ENCODE peak calls at places on chromosomes 3 and 15, in six cellular contexts. D, F, E, W, T and P are unnamed samples.

GRCh38 chr3:81468385-81468784 is 293.1 kb downstream of the GBE1 start:
- DNase-seq in D (no peak), F (no peak), E (no peak), W (no peak), T (no peak), P (no peak)

GRCh38 chr3:69444980-69445379 is 59.1 kb upstream of the FRMD4B start:
- DNase-seq in D (no peak), F (no peak), E (no peak), W (no peak), T (no peak), P (no peak)

GRCh38 chr3:86867990-86868389 is 123.0 kb downstream of the VGLL3 start:
- DNase-seq in D (no peak), F (no peak), E (no peak), W (no peak), T (no peak), P (no peak)

GRCh38 chr15:25374143-25374542 is 64.7 kb downstream of the UBE3A start:
- DNase-seq in D (no peak), F (no peak), E (no peak), W (no peak), T (no peak), P (no peak)

GRCh38 chr3:52053307-52054304 is 2.8 kb downstream of the DUSP7 start:
- DNase-seq in D (peak; percentile 54), F (peak; percentile 50), E (no peak), W (no peak), T (no peak), P (no peak)

GRCh38 chr15:76588811-76589747 is 252.5 kb downstream of the ISL2 start:
- DNase-seq in D (no peak), F (no peak), E (no peak), W (no peak), T (no peak), P (no peak)

GRCh38 chr3:119595639-119596329 is 1.9 kb upstream of the PLA1A start:
- DNase-seq in D (no peak), F (no peak), E (no peak), W (no peak), T (no peak), P (no peak)

GRCh38 chr15:49088996-49089395 is 42.8 kb upstream of the SECISBP2L start:
- DNase-seq in D (no peak), F (no peak), E (no peak), W (no peak), T (no peak), P (no peak)

GRCh38 chr3:41900265-41900664 is 61.6 kb downstream of the ULK4 start:
- DNase-seq in D (no peak), F (no peak), E (no peak), W (peak; percentile 38), T (no peak), P (no peak)

GRCh38 chr15:66071621-66072295 is 181.8 kb downstream of the MEGF11 start:
- DNase-seq in D (no peak), F (no peak), E (no peak), W (no peak), T (no peak), P (no peak)

GRCh38 chr3:17605032-17605431 is 137.4 kb downstream of the TBC1D5 start:
- DNase-seq in D (no peak), F (no peak), E (no peak), W (peak; percentile 46), T (no peak), P (no peak)

GRCh38 chr3:166444756-166445155 is 607.5 kb upstream of the BCHE start:
- DNase-seq in D (no peak), F (no peak), E (peak; percentile 15), W (no peak), T (no peak), P (no peak)

GRCh38 chr3:134605506-134605905 is 45.3 kb downstream of the KY start:
- DNase-seq in D (no peak), F (no peak), E (no peak), W (no peak), T (no peak), P (no peak)

GRCh38 chr3:133271491-133271890 is 128.4 kb upstream of the BFSP2 start:
- DNase-seq in D (no peak), F (no peak), E (no peak), W (no peak), T (no peak), P (no peak)

GRCh38 chr3:108180214-108180613 is 42.0 kb downstream of the IFT57 start:
- DNase-seq in D (no peak), F (no peak), E (no peak), W (no peak), T (peak; percentile 66), P (no peak)

GRCh38 chr15:77907824-77908751 is 169.4 kb downstream of the TBC1D2B start:
- DNase-seq in D (no peak), F (peak; percentile 64), E (no peak), W (peak; percentile 64), T (no peak), P (no peak)

GRCh38 chr3:4162132-4162531 is 141.0 kb upstream of the SETMAR start:
- DNase-seq in D (no peak), F (no peak), E (no peak), W (no peak), T (no peak), P (no peak)

GRCh38 chr3:30631237-30631961 is 25.0 kb downstream of the TGFBR2 start:
- DNase-seq in D (no peak), F (peak; percentile 64), E (no peak), W (peak; percentile 63), T (no peak), P (no peak)

GRCh38 chr15:67064607-67065530 is 533 bp upstream of the SMAD3 start:
- DNase-seq in D (peak; percentile 72), F (peak; percentile 57), E (no peak), W (no peak), T (no peak), P (no peak)

GRCh38 chr3:183548262-183548769 is 7.2 kb downstream of the KLHL6 start:
- DNase-seq in D (no peak), F (no peak), E (no peak), W (no peak), T (no peak), P (no peak)

GRCh38 chr3:29152379-29152778 is 128.5 kb upstream of the RBMS3 start:
- DNase-seq in D (no peak), F (no peak), E (no peak), W (no peak), T (no peak), P (no peak)

GRCh38 chr3:44013967-44014366 is 227.7 kb upstream of the TOPAZ1 start:
- DNase-seq in D (no peak), F (no peak), E (no peak), W (no peak), T (no peak), P (no peak)

GRCh38 chr3:46184469-46184868 is 23.6 kb downstream of the CCR1 start:
- DNase-seq in D (no peak), F (no peak), E (no peak), W (peak; percentile 75), T (no peak), P (no peak)

GRCh38 chr15:90286678-90287077 is 21.2 kb downstream of the NGRN start:
- DNase-seq in D (no peak), F (no peak), E (no peak), W (peak; percentile 25), T (no peak), P (no peak)

GRCh38 chr15:33654859-33655258 is 313.4 kb upstream of the CHRM5 start:
- DNase-seq in D (no peak), F (no peak), E (no peak), W (no peak), T (no peak), P (no peak)

GRCh38 chr3:24682141-24682547 is 187.5 kb upstream of the THRB start:
- DNase-seq in D (peak; percentile 26), F (no peak), E (no peak), W (no peak), T (no peak), P (no peak)

GRCh38 chr3:54150864-54151467 is 28.6 kb downstream of the CACNA2D3 start:
- DNase-seq in D (no peak), F (no peak), E (no peak), W (no peak), T (no peak), P (no peak)

GRCh38 chr15:35557544-35557943 is 11.6 kb upstream of the DPH6 start:
- DNase-seq in D (no peak), F (no peak), E (no peak), W (no peak), T (no peak), P (no peak)

GRCh38 chr3:177563381-177563780 is 366.1 kb upstream of the TBL1XR1 start:
- DNase-seq in D (no peak), F (no peak), E (no peak), W (no peak), T (no peak), P (no peak)

GRCh38 chr3:2810723-2811122 is 299.5 kb downstream of the IL5RA start:
- DNase-seq in D (no peak), F (no peak), E (no peak), W (peak; percentile 5), T (no peak), P (no peak)

GRCh38 chr15:70240082-70240481 is 142.4 kb upstream of the TLE3 start:
- DNase-seq in D (no peak), F (peak; percentile 52), E (no peak), W (no peak), T (no peak), P (no peak)

GRCh38 chr3:15630646-15631350 is 29.3 kb downstream of the BTD start:
- DNase-seq in D (no peak), F (peak; percentile 40), E (no peak), W (no peak), T (no peak), P (peak; percentile 78)

GRCh38 chr15:51837784-51838183 is 8.3 kb downstream of the TMOD3 start:
- DNase-seq in D (no peak), F (no peak), E (no peak), W (peak; percentile 76), T (no peak), P (no peak)